ENCODE peak calls at places on chromosome 11, in ten cellular contexts. B is skeletal muscle cell, A is fibroblast of the conjunctiva, J is breast epithelium, M is SW 1271, W is GM13977, H is AG08395, X is DMS153, D is T47D, S is ACHN. O is an unnamed sample.

GRCh38 chr11:8251767-8252295 is 11.8 kb downstream of the LMO1 start:
- DNase-seq in X (no peak), A (no peak), D (no peak), W (no peak), M (no peak), H (no peak), J (no peak), S (no peak), B (no peak), O (no peak)

GRCh38 chr11:60095477-60096120 is 7.1 kb downstream of the MS4A2 start:
- DNase-seq in M (no peak), W (no peak), B (no peak), J (no peak), A (no peak), S (no peak), D (no peak), X (no peak), H (no peak), O (no peak)

GRCh38 chr11:9099617-9100016 is 8.2 kb upstream of the SCUBE2 start:
- DNase-seq in B (no peak), X (no peak), S (no peak), M (no peak), H (no peak), W (no peak), J (no peak), D (no peak), A (no peak), O (no peak)

GRCh38 chr11:68324241-68324640 is 11.8 kb downstream of the LRP5 start:
- DNase-seq in B (no peak), X (no peak), M (no peak), H (no peak), W (no peak), S (no peak), A (no peak), J (no peak), D (no peak), O (no peak)

GRCh38 chr11:72446929-72447753 is 12.8 kb upstream of the CLPB start:
- DNase-seq in H (peak), J (no peak), S (peak), B (no peak), M (peak), D (peak), X (peak), W (peak), A (peak), O (peak)

GRCh38 chr11:119319702-119320592 is 3.0 kb upstream of the MCAM start:
- DNase-seq in M (no peak), B (no peak), X (no peak), H (no peak), D (no peak), S (no peak), J (no peak), A (no peak), W (peak), O (no peak)

GRCh38 chr11:134468081-134468668 is 56.1 kb upstream of the B3GAT1 start:
- DNase-seq in A (no peak), M (no peak), H (no peak), D (no peak), J (peak), X (no peak), W (no peak), B (no peak), S (no peak), O (no peak)

GRCh38 chr11:118156531-118157185 is 4.0 kb upstream of the SCN4B start:
- DNase-seq in S (no peak), D (peak), B (no peak), H (no peak), W (no peak), X (peak), J (no peak), A (no peak), M (no peak), O (no peak)

GRCh38 chr11:43576834-43577521 is 103.6 kb upstream of the HSD17B12 start:
- DNase-seq in X (no peak), D (peak), H (peak), W (peak), S (peak), A (no peak), J (no peak), B (no peak), M (no peak), O (peak)

GRCh38 chr11:62732830-62733229 is 4.5 kb downstream of the TTC9C start:
- DNase-seq in M (peak), X (no peak), W (no peak), J (no peak), A (peak), S (no peak), B (no peak), D (no peak), H (no peak), O (peak)

O was measured in A673.